ENCODE peak calls at places on chromosomes 1 and 21, in five cellular contexts. X, Z, H, E and U are unnamed samples.

GRCh38 chr1:240692339-240692705 is 80.4 kb upstream of the GREM2 start:
- DNase-seq in X (no peak), Z (no peak), H (no peak), E (no peak), U (no peak)

GRCh38 chr21:16519656-16520055 is 789.9 kb downstream of the USP25 start:
- DNase-seq in X (no peak), Z (no peak), H (no peak), E (peak), U (no peak)

GRCh38 chr1:245234217-245235120 is 79.7 kb downstream of the KIF26B start:
- DNase-seq in X (peak), Z (peak), H (no peak), E (no peak), U (no peak)

GRCh38 chr1:218693584-218693983 is 348.4 kb downstream of the TGFB2 start:
- DNase-seq in X (no peak), Z (no peak), H (no peak), E (no peak), U (no peak)

GRCh38 chr1:153678519-153679336 is at the start of gene NPR1:
- DNase-seq in X (peak), Z (peak), H (no peak), E (peak), U (peak)

GRCh38 chr1:188489336-188490112 is 1660.8 kb downstream of the PLA2G4A start:
- DNase-seq in X (peak), Z (peak), H (no peak), E (peak), U (peak)

GRCh38 chr1:235831148-235831547 is 35.6 kb downstream of the LYST start:
- DNase-seq in X (no peak), Z (no peak), H (no peak), E (peak), U (no peak)

GRCh38 chr21:45537746-45538291 is 4.4 kb downstream of the SLC19A1 start:
- DNase-seq in X (no peak), Z (no peak), H (no peak), E (no peak), U (no peak)

GRCh38 chr1:178864326-178864725 is 6.6 kb downstream of the ANGPTL1 start:
- DNase-seq in X (peak), Z (no peak), H (no peak), E (no peak), U (peak)

GRCh38 chr21:34890724-34891609 is 158.1 kb downstream of the RUNX1 start:
- DNase-seq in X (no peak), Z (peak), H (no peak), E (peak), U (peak)

GRCh38 chr1:3906672-3907020 is 6.6 kb upstream of the C1orf174 start:
- DNase-seq in X (no peak), Z (no peak), H (no peak), E (no peak), U (no peak)

GRCh38 chr1:3891329-3891867 is 8.7 kb downstream of the C1orf174 start:
- DNase-seq in X (no peak), Z (no peak), H (no peak), E (no peak), U (no peak)

GRCh38 chr1:199791495-199791894 is 236.0 kb upstream of the NR5A2 start:
- DNase-seq in X (no peak), Z (no peak), H (no peak), E (no peak), U (no peak)

GRCh38 chr1:156434976-156435550 is 65.5 kb downstream of the MEF2D start:
- DNase-seq in X (no peak), Z (peak), H (no peak), E (no peak), U (no peak)

GRCh38 chr1:156433602-156434001 is 64.6 kb downstream of the RHBG start:
- DNase-seq in X (no peak), Z (no peak), H (no peak), E (no peak), U (no peak)

GRCh38 chr1:156431366-156432108 is 62.5 kb downstream of the RHBG start:
- DNase-seq in X (no peak), Z (no peak), H (no peak), E (no peak), U (no peak)

GRCh38 chr1:156432109-156433018 is 63.4 kb downstream of the RHBG start:
- DNase-seq in X (no peak), Z (peak), H (no peak), E (no peak), U (no peak)

GRCh38 chr1:156433032-156433431 is 64.0 kb downstream of the RHBG start:
- DNase-seq in X (no peak), Z (no peak), H (no peak), E (no peak), U (no peak)
- TF ChIP-seq EZH2 in X (no peak), Z (peak), H (no peak), E (peak), U (no peak)

GRCh38 chr1:242523968-242524570 is 428 bp downstream of the PLD5 start:
- DNase-seq in X (peak), Z (peak), H (peak), E (peak), U (peak)
- TF ChIP-seq EZH2 in X (no peak), Z (no peak), H (no peak), E (peak), U (peak)

GRCh38 chr1:2463396-2463795 is 12.7 kb upstream of the PLCH2 start:
- DNase-seq in X (no peak), Z (no peak), H (no peak), E (peak), U (peak)
- TF ChIP-seq EZH2 in X (peak), Z (no peak), H (no peak), E (no peak), U (no peak)

GRCh38 chr1:40884055-40884795 is 22.1 kb upstream of the CITED4 start:
- DNase-seq in X (no peak), Z (no peak), H (no peak), E (no peak), U (no peak)
- TF ChIP-seq EZH2 in X (no peak), Z (no peak), H (no peak), E (no peak), U (peak)

DNA sequence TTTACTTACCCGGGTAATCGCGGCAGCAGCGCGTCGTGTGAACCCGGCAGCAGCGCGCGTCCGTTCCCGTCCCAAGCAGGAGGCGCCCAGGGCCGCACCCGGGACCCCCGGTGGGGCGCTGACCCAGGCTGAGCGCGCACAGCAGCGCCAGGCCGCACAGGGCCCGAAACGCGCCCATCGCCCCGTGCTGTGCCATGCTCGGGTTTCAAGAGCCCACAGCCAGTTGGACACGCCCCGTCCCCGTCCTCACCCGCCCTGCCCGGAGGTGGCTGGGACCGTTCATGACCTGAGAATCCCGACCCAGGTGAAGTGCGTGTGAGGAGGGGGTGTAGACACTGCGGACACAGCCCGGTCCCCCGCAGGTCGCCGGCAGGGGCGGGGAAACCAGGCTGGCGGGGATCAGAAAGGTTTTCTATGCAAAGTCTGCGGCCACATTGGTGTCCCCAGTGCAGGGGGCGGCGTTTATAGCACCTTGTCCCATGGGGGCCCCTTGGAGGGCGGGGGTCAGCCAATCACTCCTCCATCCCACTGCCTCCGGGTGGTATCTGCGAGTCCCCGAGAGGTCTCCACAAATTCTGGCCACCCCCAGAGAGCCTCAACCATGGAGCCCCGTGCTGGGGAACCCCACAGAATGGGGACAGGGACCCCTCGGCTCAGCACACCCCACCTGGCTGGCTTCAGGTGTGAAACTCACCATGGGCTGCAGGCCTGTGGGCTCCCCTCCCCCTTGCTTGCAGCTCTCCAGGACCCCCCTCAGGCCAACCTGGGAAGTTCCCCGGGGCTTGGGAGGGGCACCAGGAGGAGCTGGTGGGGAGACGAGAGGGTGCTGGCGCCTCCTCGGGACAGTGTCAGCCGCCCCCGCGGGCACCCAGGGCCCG is at the start of gene TNFRSF18:
- DNase-seq in X (no peak), Z (peak), H (no peak), E (peak), U (no peak)
- TF ChIP-seq EZH2 in X (no peak), Z (peak), H (no peak), E (peak), U (no peak)